ENCODE peak calls at places on chromosomes 12 and 14, in five cellular contexts. T is uterus, F is heart left ventricle, B is H1, Y is right lobe of liver. U is an unnamed sample.

GRCh38 chr14:59632381-59632780 is 55.8 kb upstream of the CCDC175 start:
- DNase-seq in Y (peak; percentile 25), F (no peak), B (no peak), T (no peak), U (peak; percentile 11)

GRCh38 chr14:73789996-73790581 is 61.5 kb upstream of the PTGR2 start:
- DNase-seq in B (no peak), F (peak; percentile 70), Y (no peak), T (peak; percentile 80), U (no peak)

GRCh38 chr14:63951429-63951828 is 98.6 kb downstream of the SYNE2 start:
- DNase-seq in Y (no peak), T (no peak), B (no peak), F (no peak), U (no peak)

GRCh38 chr12:2364566-2365165 is 311.9 kb downstream of the CACNA1C start:
- DNase-seq in B (no peak), T (no peak), Y (no peak), F (no peak), U (no peak)

GRCh38 chr14:91237219-91237618 is 7.3 kb downstream of the GPR68 start:
- DNase-seq in B (no peak), F (no peak), Y (no peak), T (no peak), U (no peak)

GRCh38 chr14:88422919-88423318 is 37.5 kb downstream of the SPATA7 start:
- DNase-seq in T (no peak), Y (no peak), F (no peak), B (no peak), U (no peak)

GRCh38 chr12:76927170-76927784 is 48.5 kb upstream of the CSRP2 start:
- DNase-seq in B (no peak), F (no peak), Y (peak; percentile 46), T (no peak), U (peak; percentile 60)

GRCh38 chr12:120760349-120761245 is 35.0 kb downstream of the ACADS start:
- DNase-seq in T (no peak), Y (no peak), B (no peak), F (no peak), U (no peak)

GRCh38 chr12:77679701-77680100 is 151.0 kb upstream of the NAV3 start:
- DNase-seq in T (no peak), B (no peak), Y (no peak), F (no peak), U (no peak)

GRCh38 chr12:98421336-98421735 is 94.1 kb upstream of the TMPO start:
- DNase-seq in F (no peak), T (no peak), B (no peak), Y (no peak), U (no peak)

GRCh38 chr12:123364532-123365140 is at the start of gene SBNO1:
- DNase-seq in Y (peak; percentile 93), F (peak; percentile 93), T (peak; percentile 90), B (peak; percentile 60), U (peak; percentile 95)
- TF ChIP-seq POLR2A in Y (peak; percentile 78), F (no peak), T (peak; percentile 56), B (peak; percentile 67), U (no peak)

DNA sequence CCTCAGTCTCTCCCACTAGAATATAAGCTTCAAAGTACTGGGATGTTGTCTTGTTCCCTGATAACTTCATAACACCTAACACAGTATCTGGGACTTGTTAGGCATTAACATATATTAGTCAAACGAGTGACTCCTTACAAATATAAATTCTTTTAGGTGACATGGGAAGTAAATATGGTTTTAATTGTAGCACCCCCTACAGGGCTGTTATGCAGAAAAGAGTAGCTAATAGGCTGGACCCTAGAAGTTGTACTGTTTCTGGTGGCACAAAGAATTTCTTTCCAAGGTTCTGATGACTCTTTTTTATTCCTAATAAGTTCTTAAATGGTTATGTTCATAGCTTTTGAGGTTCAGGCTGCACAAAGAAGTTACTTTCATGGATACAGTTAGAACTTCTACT is 29.8 kb downstream of the GPATCH2L start:
- DNase-seq in F (no peak), T (no peak), Y (no peak), B (no peak), U (peak; percentile 43)
- TF ChIP-seq POLR2A in F (no peak), T (no peak), Y (no peak), B (no peak), U (no peak)

GRCh38 chr14:49969961-49970360 is 77.1 kb downstream of the ARF6 start:
- DNase-seq in B (no peak), T (no peak), F (no peak), Y (no peak), U (no peak)

GRCh38 chr14:49970474-49971147 is 77.7 kb downstream of the ARF6 start:
- DNase-seq in T (no peak), F (no peak), Y (no peak), B (no peak), U (peak; percentile 93)

GRCh38 chr14:49972840-49973239 is 80.0 kb downstream of the ARF6 start:
- DNase-seq in Y (no peak), F (no peak), T (peak; percentile 38), B (no peak), U (no peak)

GRCh38 chr14:49972199-49972671 is 79.4 kb downstream of the ARF6 start:
- DNase-seq in Y (no peak), B (no peak), F (peak; percentile 34), T (no peak), U (no peak)

GRCh38 chr14:49971156-49972141 is 78.6 kb downstream of the ARF6 start:
- DNase-seq in T (no peak), B (no peak), Y (no peak), F (no peak), U (no peak)
- TF ChIP-seq POLR2A in T (no peak), B (no peak), Y (no peak), F (no peak), U (no peak)

GRCh38 chr12:108670066-108670631 is 36.5 kb upstream of the SELPLG start:
- DNase-seq in T (no peak), B (no peak), Y (no peak), F (no peak), U (no peak)
- TF ChIP-seq POLR2A in T (no peak), B (no peak), Y (no peak), F (no peak), U (no peak)

GRCh38 chr14:96284430-96284829 is 28.4 kb downstream of the BDKRB1 start:
- DNase-seq in Y (no peak), T (no peak), F (no peak), B (no peak), U (no peak)

GRCh38 chr14:96286251-96286650 is 30.2 kb downstream of the BDKRB1 start:
- DNase-seq in B (no peak), Y (no peak), F (no peak), T (no peak), U (no peak)

GRCh38 chr14:96284008-96284407 is 28.0 kb downstream of the BDKRB1 start:
- DNase-seq in Y (no peak), B (no peak), T (no peak), F (no peak), U (no peak)

GRCh38 chr14:96287856-96288255 is 31.8 kb downstream of the BDKRB1 start:
- DNase-seq in F (no peak), T (no peak), B (no peak), Y (no peak), U (no peak)

DNA sequence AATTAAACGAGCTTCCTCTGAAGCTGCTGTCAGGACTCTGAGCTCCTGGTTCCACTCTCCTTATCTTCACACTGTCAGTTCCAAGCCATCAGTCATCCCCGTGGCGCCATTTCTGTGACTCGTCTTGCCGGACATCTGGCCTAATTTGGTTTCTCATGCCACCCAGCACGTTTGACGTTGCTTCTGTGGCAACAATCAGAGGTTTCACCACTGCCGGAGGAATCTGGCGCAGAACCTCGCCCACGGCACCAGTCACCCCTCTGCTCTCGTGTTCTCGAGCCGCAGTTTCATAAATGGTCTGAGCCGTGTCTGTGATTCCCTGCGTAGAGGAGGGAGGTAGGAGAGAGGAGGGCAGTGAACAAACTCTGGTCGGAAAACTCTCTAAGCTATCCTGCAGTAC is 29.7 kb downstream of the BDKRB1 start:
- DNase-seq in T (peak; percentile 58), Y (peak; percentile 65), F (peak; percentile 36), B (no peak), U (no peak)
- TF ChIP-seq POLR2A in T (no peak), Y (peak; percentile 56), F (no peak), B (no peak), U (no peak)

DNA sequence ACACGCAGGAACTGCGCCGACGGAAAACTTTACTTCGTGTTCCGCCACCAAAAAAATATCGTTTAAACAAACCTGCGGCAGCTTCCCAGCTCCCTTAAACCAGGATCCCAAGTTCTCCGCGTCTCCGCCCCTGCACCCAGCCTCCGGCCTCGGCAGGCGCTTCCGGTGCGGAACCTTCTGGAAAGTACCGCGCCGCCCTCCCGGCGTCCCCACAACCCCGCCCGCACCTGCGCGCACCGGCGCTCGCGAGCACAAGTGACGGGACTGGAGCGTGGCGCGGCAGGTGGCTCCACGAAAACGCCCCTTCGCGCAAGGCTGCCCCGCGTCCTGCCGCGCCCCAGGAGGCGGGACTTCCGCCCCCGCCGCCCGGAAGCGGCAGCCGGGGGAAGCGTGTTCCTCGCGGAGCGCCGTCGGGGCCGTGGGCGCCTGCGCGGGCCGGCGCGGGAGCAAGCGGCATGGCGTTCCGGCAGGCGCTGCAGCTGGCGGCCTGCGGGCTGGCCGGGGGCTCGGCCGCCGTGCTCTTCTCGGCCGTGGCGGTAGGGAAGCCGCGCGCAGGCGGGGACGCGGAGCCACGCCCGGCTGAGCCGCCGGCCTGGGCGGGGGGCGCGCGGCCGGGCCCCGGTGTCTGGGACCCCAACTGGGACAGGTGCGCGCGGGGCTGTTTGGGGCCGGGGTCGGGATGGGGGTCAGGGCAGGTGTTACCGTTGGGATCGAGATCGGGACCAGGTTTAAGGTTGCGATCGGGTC is at the start of gene PGAM5:
- DNase-seq in F (peak; percentile 85), B (peak; percentile 23), Y (peak; percentile 93), T (peak; percentile 79), U (peak; percentile 93)
- TF ChIP-seq POLR2A in F (no peak), B (peak; percentile 44), Y (peak; percentile 79), T (peak; percentile 56), U (peak; percentile 75)

GRCh38 chr14:54197369-54197768 is 199.4 kb upstream of the CDKN3 start:
- DNase-seq in B (no peak), Y (no peak), F (no peak), T (no peak), U (no peak)
- TF ChIP-seq POLR2A in B (no peak), Y (no peak), F (no peak), T (no peak), U (no peak)

DNA sequence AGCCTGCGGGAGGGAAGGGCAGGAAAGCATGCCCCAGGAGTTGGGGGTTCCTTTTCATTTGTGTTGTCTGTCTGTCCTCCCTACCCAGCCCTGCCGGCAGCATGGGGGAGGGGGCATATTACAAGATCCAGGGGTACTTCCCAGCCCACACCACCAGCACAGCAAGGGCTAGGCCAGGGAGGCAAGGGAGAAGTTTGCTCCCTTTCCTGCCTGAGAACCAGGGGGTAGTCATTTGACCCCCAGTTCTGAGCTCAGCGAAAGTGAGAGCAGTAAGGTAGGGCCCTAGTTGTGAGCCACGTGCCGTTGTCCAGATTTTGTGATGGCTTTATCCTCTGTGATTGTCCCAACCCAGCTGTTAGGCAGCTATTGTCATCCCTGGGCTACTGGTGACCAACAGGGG is 364.7 kb downstream of the BCL11B start:
- DNase-seq in F (no peak), B (no peak), Y (no peak), T (no peak), U (no peak)
- TF ChIP-seq POLR2A in F (no peak), B (no peak), Y (no peak), T (no peak), U (no peak)